ENCODE peak calls at places on chromosomes 5 and 9, in five cellular contexts. X, Q, W, M and O are unnamed samples.

GRCh38 chr5:55146080-55146479 is 13.9 kb upstream of the GPX8 start:
- DNase-seq in X (peak), Q (no peak), W (no peak), M (no peak), O (no peak)

GRCh38 chr9:115944166-115944948 is 209.2 kb upstream of the PAPPA start:
- DNase-seq in X (peak), Q (no peak), W (peak), M (peak), O (no peak)

GRCh38 chr5:10863763-10864383 is 102.8 kb upstream of the DAP start:
- DNase-seq in X (peak), Q (peak), W (peak), M (peak), O (peak)

GRCh38 chr5:6146264-6146663 is 232.1 kb downstream of the MED10 start:
- DNase-seq in X (no peak), Q (no peak), W (no peak), M (no peak), O (no peak)

GRCh38 chr5:124371121-124371706 is 375.2 kb downstream of the ZNF608 start:
- DNase-seq in X (no peak), Q (no peak), W (no peak), M (no peak), O (no peak)

GRCh38 chr9:93086445-93087224 is 9.4 kb upstream of the CARD19 start:
- DNase-seq in X (no peak), Q (no peak), W (no peak), M (no peak), O (no peak)

GRCh38 chr9:16145196-16145950 is 592.5 kb downstream of the CCDC171 start:
- DNase-seq in X (no peak), Q (no peak), W (no peak), M (no peak), O (no peak)

GRCh38 chr5:150641826-150642566 is 1.5 kb downstream of the SYNPO start:
- DNase-seq in X (no peak), Q (no peak), W (no peak), M (no peak), O (no peak)

GRCh38 chr9:136058801-136059302 is 36.2 kb downstream of the NACC2 start:
- DNase-seq in X (no peak), Q (no peak), W (no peak), M (no peak), O (no peak)

GRCh38 chr9:124590886-124591641 is 83.9 kb upstream of the NR5A1 start:
- DNase-seq in X (peak), Q (no peak), W (no peak), M (no peak), O (no peak)

GRCh38 chr5:135018457-135018856 is 15.6 kb downstream of the PITX1 start:
- DNase-seq in X (no peak), Q (no peak), W (no peak), M (no peak), O (no peak)

GRCh38 chr9:18857769-18858168 is 175.2 kb downstream of the SAXO1 start:
- DNase-seq in X (no peak), Q (no peak), W (no peak), M (no peak), O (no peak)

GRCh38 chr5:170603578-170604565 is 100.1 kb downstream of the KCNIP1 start:
- DNase-seq in X (peak), Q (no peak), W (peak), M (no peak), O (peak)

GRCh38 chr5:110916373-110917049 is 155.0 kb upstream of the TSLP start:
- DNase-seq in X (peak), Q (no peak), W (no peak), M (no peak), O (no peak)

GRCh38 chr9:92947268-92948031 is at the start of gene FGD3:
- DNase-seq in X (peak), Q (no peak), W (peak), M (no peak), O (peak)

GRCh38 chr9:110291921-110292575 is 35.7 kb upstream of the TXN start:
- DNase-seq in X (no peak), Q (no peak), W (no peak), M (no peak), O (no peak)

GRCh38 chr9:100466828-100467220 is 6.1 kb upstream of the TMEFF1 start:
- DNase-seq in X (no peak), Q (no peak), W (no peak), M (no peak), O (no peak)

GRCh38 chr5:142280066-142281011 is 44.5 kb downstream of the SPRY4 start:
- DNase-seq in X (peak), Q (no peak), W (peak), M (no peak), O (no peak)

GRCh38 chr9:32968101-32969011 is 33.1 kb downstream of the APTX start:
- DNase-seq in X (peak), Q (peak), W (peak), M (peak), O (peak)

GRCh38 chr5:57243286-57244137 is 69.7 kb downstream of the GPBP1 start:
- DNase-seq in X (no peak), Q (no peak), W (no peak), M (no peak), O (no peak)

GRCh38 chr5:55372130-55372925 is 64.5 kb downstream of the MTREX start:
- DNase-seq in X (no peak), Q (no peak), W (no peak), M (no peak), O (no peak)

GRCh38 chr5:74364507-74364906 is 276.0 kb downstream of the ENC1 start:
- DNase-seq in X (no peak), Q (no peak), W (no peak), M (no peak), O (no peak)

GRCh38 chr9:126062158-126062929 is 264.3 kb upstream of the MVB12B start:
- DNase-seq in X (no peak), Q (no peak), W (no peak), M (no peak), O (no peak)

GRCh38 chr5:90226433-90227099 is 183.0 kb downstream of the CETN3 start:
- DNase-seq in X (peak), Q (no peak), W (no peak), M (no peak), O (no peak)

GRCh38 chr9:124812401-124813016 is 35.6 kb downstream of the OLFML2A start:
- DNase-seq in X (peak), Q (no peak), W (no peak), M (no peak), O (no peak)

GRCh38 chr5:98454904-98455303 is 318.6 kb upstream of the RGMB start:
- DNase-seq in X (peak), Q (no peak), W (no peak), M (no peak), O (no peak)

GRCh38 chr5:164934561-164934960 is 1429.1 kb downstream of the MAT2B start:
- DNase-seq in X (no peak), Q (no peak), W (no peak), M (no peak), O (no peak)

GRCh38 chr5:24547127-24547526 is 97.7 kb downstream of the CDH10 start:
- DNase-seq in X (no peak), Q (no peak), W (no peak), M (no peak), O (no peak)

GRCh38 chr9:693460-694390 is 147.8 kb upstream of the DMRT1 start:
- DNase-seq in X (peak), Q (no peak), W (peak), M (no peak), O (no peak)

GRCh38 chr9:87750726-87751125 is 24.8 kb downstream of the CTSL start:
- DNase-seq in X (no peak), Q (no peak), W (no peak), M (no peak), O (no peak)

GRCh38 chr5:125422342-125422741 is 675.9 kb upstream of the ZNF608 start:
- DNase-seq in X (peak), Q (no peak), W (peak), M (no peak), O (no peak)

GRCh38 chr5:28344803-28345433 is 1306.5 kb upstream of the CDH9 start:
- DNase-seq in X (peak), Q (no peak), W (peak), M (no peak), O (no peak)

GRCh38 chr9:126428524-126429175 is 102.0 kb downstream of the MVB12B start:
- DNase-seq in X (no peak), Q (no peak), W (no peak), M (no peak), O (no peak)

GRCh38 chr9:73030370-73031039 is 77.7 kb upstream of the ALDH1A1 start:
- DNase-seq in X (no peak), Q (no peak), W (no peak), M (no peak), O (no peak)

GRCh38 chr5:133063965-133064364 is 12.2 kb downstream of the HSPA4 start:
- DNase-seq in X (no peak), Q (no peak), W (no peak), M (no peak), O (no peak)